ENCODE peak calls at places on chromosomes 13 and 19, in four cellular contexts. One of them, this sample, is unnamed.
A peak's percentile ranks its signal among the peaks of the same experiment; 100 is the strongest.

GRCh38 chr19:53824134-53824611 is at the start of gene NLRP12:
- DNase-seq in psoas muscle: no peak
- DNase-seq in endothelial cell of umbilical vein: no peak
- DNase-seq in body of pancreas: no peak
- DNase-seq in this sample: no peak

GRCh38 chr19:2216361-2217225 is 19.5 kb downstream of the PLEKHJ1 start:
- DNase-seq in endothelial cell of umbilical vein: no peak
- DNase-seq in psoas muscle: no peak
- DNase-seq in body of pancreas: no peak
- DNase-seq in this sample: no peak

GRCh38 chr13:101915755-101916107 is 463.3 kb downstream of the ITGBL1 start:
- DNase-seq in body of pancreas: no peak
- DNase-seq in endothelial cell of umbilical vein: no peak
- DNase-seq in psoas muscle: no peak
- DNase-seq in this sample: no peak

GRCh38 chr13:51063909-51064308 is 47.2 kb downstream of the C13orf42 start:
- DNase-seq in body of pancreas: no peak
- DNase-seq in psoas muscle: no peak
- DNase-seq in endothelial cell of umbilical vein: no peak
- DNase-seq in this sample: no peak

GRCh38 chr13:64332048-64332447 is 2898.1 kb downstream of the PCDH9 start:
- DNase-seq in body of pancreas: no peak
- DNase-seq in psoas muscle: no peak
- DNase-seq in endothelial cell of umbilical vein: no peak
- DNase-seq in this sample: no peak

GRCh38 chr13:79647518-79647917 is 166.6 kb downstream of the NDFIP2 start:
- DNase-seq in endothelial cell of umbilical vein: peak; percentile 94
- DNase-seq in psoas muscle: no peak
- DNase-seq in body of pancreas: no peak
- DNase-seq in this sample: no peak

GRCh38 chr19:18439025-18439909 is 1.3 kb upstream of the ISYNA1 start:
- DNase-seq in body of pancreas: peak; percentile 71
- DNase-seq in endothelial cell of umbilical vein: no peak
- DNase-seq in psoas muscle: no peak
- DNase-seq in this sample: no peak

GRCh38 chr13:71786815-71787214 is 80.2 kb downstream of the DACH1 start:
- DNase-seq in body of pancreas: no peak
- DNase-seq in endothelial cell of umbilical vein: no peak
- DNase-seq in psoas muscle: no peak
- DNase-seq in this sample: no peak

GRCh38 chr19:15900504-15900903 is 2.6 kb upstream of the CYP4F2 start:
- DNase-seq in endothelial cell of umbilical vein: no peak
- DNase-seq in body of pancreas: no peak
- DNase-seq in psoas muscle: no peak
- DNase-seq in this sample: no peak

GRCh38 chr13:111210488-111210887 is 95.4 kb downstream of the ARHGEF7 start:
- DNase-seq in body of pancreas: peak; percentile 42
- DNase-seq in psoas muscle: no peak
- DNase-seq in endothelial cell of umbilical vein: peak; percentile 75
- DNase-seq in this sample: peak; percentile 91

GRCh38 chr19:15453091-15453498 is 3.3 kb upstream of the WIZ start:
- DNase-seq in psoas muscle: no peak
- DNase-seq in body of pancreas: peak; percentile 53
- DNase-seq in endothelial cell of umbilical vein: peak; percentile 37
- DNase-seq in this sample: no peak

GRCh38 chr13:34459856-34460255 is 482.2 kb upstream of the NBEA start:
- DNase-seq in psoas muscle: no peak
- DNase-seq in body of pancreas: no peak
- DNase-seq in endothelial cell of umbilical vein: peak; percentile 41
- DNase-seq in this sample: no peak

GRCh38 chr13:108200781-108201398 is 14.4 kb downstream of the LIG4 start:
- DNase-seq in body of pancreas: no peak
- DNase-seq in psoas muscle: no peak
- DNase-seq in endothelial cell of umbilical vein: peak; percentile 12
- DNase-seq in this sample: no peak

GRCh38 chr13:35139591-35139990 is 197.5 kb downstream of the NBEA start:
- DNase-seq in body of pancreas: no peak
- DNase-seq in endothelial cell of umbilical vein: peak; percentile 81
- DNase-seq in psoas muscle: no peak
- DNase-seq in this sample: no peak

GRCh38 chr13:42039946-42040729 is 8.3 kb upstream of the DGKH start:
- DNase-seq in body of pancreas: peak; percentile 91
- DNase-seq in psoas muscle: peak; percentile 94
- DNase-seq in endothelial cell of umbilical vein: peak; percentile 83
- DNase-seq in this sample: peak; percentile 91

GRCh38 chr19:37936166-37936565 is 29.2 kb downstream of the SIPA1L3 start:
- DNase-seq in body of pancreas: peak; percentile 52
- DNase-seq in endothelial cell of umbilical vein: no peak
- DNase-seq in psoas muscle: no peak
- DNase-seq in this sample: no peak

GRCh38 chr19:35344511-35345031 is 3.1 kb upstream of the FFAR1 start:
- DNase-seq in body of pancreas: no peak
- DNase-seq in endothelial cell of umbilical vein: no peak
- DNase-seq in psoas muscle: no peak
- DNase-seq in this sample: no peak

GRCh38 chr19:50912727-50913716 is 1.8 kb upstream of the KLK4 start:
- DNase-seq in psoas muscle: no peak
- DNase-seq in body of pancreas: no peak
- DNase-seq in endothelial cell of umbilical vein: no peak
- DNase-seq in this sample: no peak

GRCh38 chr13:57716295-57716694 is 84.8 kb downstream of the PCDH17 start:
- DNase-seq in endothelial cell of umbilical vein: no peak
- DNase-seq in psoas muscle: no peak
- DNase-seq in body of pancreas: peak; percentile 7
- DNase-seq in this sample: no peak

GRCh38 chr13:91358384-91358776 is 10.9 kb downstream of the MIR17HG start:
- DNase-seq in endothelial cell of umbilical vein: no peak
- DNase-seq in psoas muscle: no peak
- DNase-seq in body of pancreas: peak; percentile 23
- DNase-seq in this sample: no peak

GRCh38 chr13:103883152-103883551 is 816.9 kb upstream of the SLC10A2 start:
- DNase-seq in endothelial cell of umbilical vein: peak; percentile 95
- DNase-seq in psoas muscle: peak; percentile 79
- DNase-seq in body of pancreas: peak; percentile 89
- DNase-seq in this sample: peak; percentile 100

GRCh38 chr13:77519808-77520207 is 15.7 kb upstream of the SCEL start:
- DNase-seq in body of pancreas: no peak
- DNase-seq in psoas muscle: no peak
- DNase-seq in endothelial cell of umbilical vein: peak; percentile 50
- DNase-seq in this sample: no peak

GRCh38 chr19:13017306-13018036 is 22.2 kb downstream of the NFIX start:
- DNase-seq in body of pancreas: no peak
- DNase-seq in endothelial cell of umbilical vein: no peak
- DNase-seq in psoas muscle: no peak
- DNase-seq in this sample: no peak

GRCh38 chr19:4730740-4731171 is 7.1 kb upstream of the DPP9 start:
- DNase-seq in endothelial cell of umbilical vein: peak; percentile 19
- DNase-seq in psoas muscle: no peak
- DNase-seq in body of pancreas: peak; percentile 45
- DNase-seq in this sample: no peak

GRCh38 chr13:50676602-50677001 is 166.9 kb downstream of the DLEU7 start:
- DNase-seq in psoas muscle: no peak
- DNase-seq in endothelial cell of umbilical vein: peak; percentile 49
- DNase-seq in body of pancreas: no peak
- DNase-seq in this sample: peak; percentile 27

GRCh38 chr19:54154603-54155345 is 4.7 kb downstream of the LENG1 start:
- DNase-seq in psoas muscle: no peak
- DNase-seq in body of pancreas: no peak
- DNase-seq in endothelial cell of umbilical vein: no peak
- DNase-seq in this sample: no peak

GRCh38 chr13:42348576-42348975 is 76.6 kb downstream of the AKAP11 start:
- DNase-seq in body of pancreas: no peak
- DNase-seq in psoas muscle: no peak
- DNase-seq in endothelial cell of umbilical vein: no peak
- DNase-seq in this sample: no peak

GRCh38 chr13:51714663-51715168 is 89.2 kb downstream of the DHRS12 start:
- DNase-seq in psoas muscle: no peak
- DNase-seq in endothelial cell of umbilical vein: no peak
- DNase-seq in body of pancreas: no peak
- DNase-seq in this sample: peak; percentile 53

GRCh38 chr19:2207991-2208860 is 27.9 kb downstream of the PLEKHJ1 start:
- DNase-seq in body of pancreas: peak; percentile 33
- DNase-seq in endothelial cell of umbilical vein: peak; percentile 53
- DNase-seq in psoas muscle: peak; percentile 75
- DNase-seq in this sample: no peak

GRCh38 chr19:11598103-11598483 is 810 bp downstream of the ZNF627 start:
- DNase-seq in psoas muscle: no peak
- DNase-seq in body of pancreas: no peak
- DNase-seq in endothelial cell of umbilical vein: no peak
- DNase-seq in this sample: no peak

GRCh38 chr13:82627183-82627582 is 1255.1 kb downstream of the SLITRK1 start:
- DNase-seq in body of pancreas: no peak
- DNase-seq in psoas muscle: no peak
- DNase-seq in endothelial cell of umbilical vein: peak; percentile 1
- DNase-seq in this sample: no peak

GRCh38 chr19:44498988-44499387 is 1.3 kb downstream of the ZNF180 start:
- DNase-seq in endothelial cell of umbilical vein: no peak
- DNase-seq in body of pancreas: no peak
- DNase-seq in psoas muscle: no peak
- DNase-seq in this sample: no peak

GRCh38 chr19:14328406-14328805 is 52.8 kb upstream of the ADGRE5 start:
- DNase-seq in endothelial cell of umbilical vein: no peak
- DNase-seq in body of pancreas: no peak
- DNase-seq in psoas muscle: no peak
- DNase-seq in this sample: no peak

GRCh38 chr13:41403983-41404382 is 53.4 kb upstream of the RGCC start:
- DNase-seq in psoas muscle: no peak
- DNase-seq in endothelial cell of umbilical vein: no peak
- DNase-seq in body of pancreas: no peak
- DNase-seq in this sample: no peak

GRCh38 chr19:42267644-42268141 is 1.4 kb upstream of the CIC start:
- DNase-seq in body of pancreas: peak; percentile 35
- DNase-seq in endothelial cell of umbilical vein: no peak
- DNase-seq in psoas muscle: no peak
- DNase-seq in this sample: no peak

GRCh38 chr19:41321600-41322270 is 11.8 kb downstream of the CCDC97 start:
- DNase-seq in endothelial cell of umbilical vein: peak; percentile 76
- DNase-seq in body of pancreas: peak; percentile 54
- DNase-seq in psoas muscle: peak; percentile 63
- DNase-seq in this sample: peak; percentile 86

GRCh38 chr19:14114854-14115253 is 2.7 kb downstream of the PRKACA start:
- DNase-seq in psoas muscle: peak; percentile 71
- DNase-seq in body of pancreas: peak; percentile 72
- DNase-seq in endothelial cell of umbilical vein: no peak
- DNase-seq in this sample: no peak

GRCh38 chr19:38044267-38045111 is 137.5 kb downstream of the SIPA1L3 start:
- DNase-seq in psoas muscle: no peak
- DNase-seq in endothelial cell of umbilical vein: peak; percentile 27
- DNase-seq in body of pancreas: no peak
- DNase-seq in this sample: no peak

GRCh38 chr13:27262546-27262945 is 8.1 kb upstream of the RASL11A start:
- DNase-seq in body of pancreas: no peak
- DNase-seq in endothelial cell of umbilical vein: no peak
- DNase-seq in psoas muscle: no peak
- DNase-seq in this sample: no peak
- H3K4me1 ChIP-seq in body of pancreas: no peaks in the 10 kb centered on the region
- H3K4me1 ChIP-seq in endothelial cell of umbilical vein: peaks cover 12% of the 10 kb centered on the region
- H3K4me1 ChIP-seq in psoas muscle: no peaks in the 10 kb centered on the region
- H3K4me1 ChIP-seq in this sample: no peaks in the 10 kb centered on the region

GRCh38 chr13:44219808-44220544 is 153.6 kb upstream of the SERP2 start:
- DNase-seq in body of pancreas: no peak
- DNase-seq in endothelial cell of umbilical vein: peak; percentile 53
- DNase-seq in psoas muscle: no peak
- DNase-seq in this sample: peak; percentile 37
- H3K4me1 ChIP-seq in body of pancreas: peaks cover 26% of the 10 kb centered on the region
- H3K4me1 ChIP-seq in endothelial cell of umbilical vein: peaks cover 5% of the 10 kb centered on the region
- H3K4me1 ChIP-seq in psoas muscle: peaks cover 37% of the 10 kb centered on the region
- H3K4me1 ChIP-seq in this sample: peaks cover 12% of the 10 kb centered on the region

GRCh38 chr13:98535501-98536357 is 41.2 kb downstream of the STK24 start:
- DNase-seq in psoas muscle: no peak
- DNase-seq in endothelial cell of umbilical vein: no peak
- DNase-seq in body of pancreas: peak; percentile 49
- DNase-seq in this sample: no peak
- H3K4me1 ChIP-seq in psoas muscle: peaks cover 67% of the 10 kb centered on the region
- H3K4me1 ChIP-seq in endothelial cell of umbilical vein: no peaks in the 10 kb centered on the region
- H3K4me1 ChIP-seq in body of pancreas: peaks cover 44% of the 10 kb centered on the region
- H3K4me1 ChIP-seq in this sample: peaks cover 8% of the 10 kb centered on the region

GRCh38 chr13:48478401-48478800 is 54.5 kb downstream of the RCBTB2 start:
- DNase-seq in body of pancreas: no peak
- DNase-seq in psoas muscle: no peak
- DNase-seq in endothelial cell of umbilical vein: no peak
- DNase-seq in this sample: no peak

GRCh38 chr13:48476215-48476614 is 56.7 kb downstream of the RCBTB2 start:
- DNase-seq in endothelial cell of umbilical vein: no peak
- DNase-seq in body of pancreas: no peak
- DNase-seq in psoas muscle: no peak
- DNase-seq in this sample: no peak

GRCh38 chr13:48476674-48477073 is 56.2 kb downstream of the RCBTB2 start:
- DNase-seq in endothelial cell of umbilical vein: no peak
- DNase-seq in psoas muscle: no peak
- DNase-seq in body of pancreas: no peak
- DNase-seq in this sample: no peak

GRCh38 chr13:48477191-48477855 is 55.6 kb downstream of the RCBTB2 start:
- DNase-seq in body of pancreas: no peak
- DNase-seq in endothelial cell of umbilical vein: no peak
- DNase-seq in psoas muscle: no peak
- DNase-seq in this sample: no peak

DNA sequence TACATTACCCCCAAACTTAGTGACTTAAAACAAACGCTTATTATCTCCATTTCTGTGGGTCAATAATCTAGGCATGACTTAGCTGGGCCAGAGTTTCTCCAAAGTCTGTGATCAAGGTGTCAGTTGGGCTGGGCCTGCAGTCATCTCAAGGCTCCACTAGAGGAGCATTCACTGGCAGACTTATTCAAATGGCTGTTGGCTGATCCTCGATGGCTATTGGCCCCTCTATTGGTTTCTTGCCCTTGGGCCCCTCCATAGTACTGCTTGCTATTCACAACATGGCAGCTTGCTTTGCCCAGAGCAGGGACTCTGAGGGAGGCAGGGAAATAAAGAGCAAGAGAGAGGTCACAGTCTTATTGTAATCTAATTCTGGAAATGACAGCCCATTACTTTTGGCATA is 57.6 kb downstream of the RCBTB2 start:
- DNase-seq in endothelial cell of umbilical vein: no peak
- DNase-seq in psoas muscle: no peak
- DNase-seq in body of pancreas: no peak
- DNase-seq in this sample: no peak
- H3K4me1 ChIP-seq in endothelial cell of umbilical vein: peaks cover 10% of the 10 kb centered on the region
- H3K4me1 ChIP-seq in psoas muscle: no peaks in the 10 kb centered on the region
- H3K4me1 ChIP-seq in body of pancreas: no peaks in the 10 kb centered on the region
- H3K4me1 ChIP-seq in this sample: no peaks in the 10 kb centered on the region

GRCh38 chr13:74203576-74203975 is 69.4 kb upstream of the KLF12 start:
- DNase-seq in endothelial cell of umbilical vein: no peak
- DNase-seq in psoas muscle: no peak
- DNase-seq in body of pancreas: no peak
- DNase-seq in this sample: no peak
- H3K4me1 ChIP-seq in endothelial cell of umbilical vein: no peaks in the 10 kb centered on the region
- H3K4me1 ChIP-seq in psoas muscle: peaks cover 8% of the 10 kb centered on the region
- H3K4me1 ChIP-seq in body of pancreas: no peaks in the 10 kb centered on the region
- H3K4me1 ChIP-seq in this sample: peaks cover 19% of the 10 kb centered on the region

GRCh38 chr19:5953680-5954213 is 24.2 kb downstream of the RANBP3 start:
- DNase-seq in body of pancreas: no peak
- DNase-seq in endothelial cell of umbilical vein: no peak
- DNase-seq in psoas muscle: no peak
- DNase-seq in this sample: peak; percentile 72
- H3K4me1 ChIP-seq in body of pancreas: peaks cover 77% of the 10 kb centered on the region
- H3K4me1 ChIP-seq in endothelial cell of umbilical vein: peaks cover 41% of the 10 kb centered on the region
- H3K4me1 ChIP-seq in psoas muscle: peaks cover 60% of the 10 kb centered on the region
- H3K4me1 ChIP-seq in this sample: peaks cover 35% of the 10 kb centered on the region